ENCODE peak calls at places on chromosomes 4 and X, in four cellular contexts. C is omental fat pad, D is IMR-90, G is WTC11. R is an unnamed sample.

GRCh38 chrX:136450050-136450830 is 37.5 kb upstream of the BRS3 start:
- DNase-seq in C (no peak), G (no peak), D (peak), R (no peak)

GRCh38 chr4:98601719-98602118 is 56.7 kb downstream of the TSPAN5 start:
- DNase-seq in G (no peak), D (no peak), C (no peak), R (no peak)

GRCh38 chr4:185716008-185716976 is 95.7 kb downstream of the SORBS2 start:
- DNase-seq in D (no peak), C (no peak), G (no peak), R (no peak)

GRCh38 chr4:76197971-76198410 is 15.6 kb downstream of the SCARB2 start:
- DNase-seq in C (no peak), G (no peak), D (peak), R (no peak)

GRCh38 chr4:122899682-122900081 is 22.7 kb downstream of the NUDT6 start:
- DNase-seq in G (no peak), C (no peak), D (no peak), R (no peak)

GRCh38 chr4:17597517-17597916 is 16.9 kb upstream of the MED28 start:
- DNase-seq in G (no peak), C (no peak), D (peak), R (no peak)

GRCh38 chrX:103175944-103176753 is 38.8 kb upstream of the BEX4 start:
- DNase-seq in D (peak), G (peak), C (peak), R (no peak)

GRCh38 chr4:52869196-52869595 is 7.1 kb downstream of the RASL11B start:
- DNase-seq in D (peak), C (no peak), G (no peak), R (no peak)

GRCh38 chr4:186554890-186555827 is at the start of gene MTNR1A:
- DNase-seq in G (peak), D (no peak), C (no peak), R (no peak)

GRCh38 chr4:31803511-31804195 is 1083.5 kb downstream of the PCDH7 start:
- DNase-seq in C (no peak), D (no peak), G (no peak), R (no peak)

GRCh38 chr4:2565533-2565932 is 29.1 kb downstream of the FAM193A start:
- DNase-seq in C (no peak), G (no peak), D (no peak), R (no peak)

GRCh38 chr4:153486281-153487151 is 20.4 kb downstream of the TMEM131L start:
- DNase-seq in D (peak), C (no peak), G (peak), R (no peak)

GRCh38 chr4:38917481-38918025 is 49.9 kb downstream of the FAM114A1 start:
- DNase-seq in D (peak), G (no peak), C (no peak), R (no peak)

GRCh38 chr4:10003666-10004065 is 17.6 kb downstream of the SLC2A9 start:
- DNase-seq in G (no peak), D (no peak), C (no peak), R (no peak)

GRCh38 chrX:15382809-15383208 is 1.4 kb downstream of the VEGFD start:
- DNase-seq in G (no peak), D (no peak), C (no peak), R (no peak)

GRCh38 chr4:185542626-185543336 is 7.5 kb upstream of the PDLIM3 start:
- DNase-seq in D (peak), C (no peak), G (no peak), R (no peak)

GRCh38 chrX:101078716-101079115 is at the start of gene TMEM35A:
- DNase-seq in G (peak), C (no peak), D (peak), R (no peak)

GRCh38 chrX:130079824-130080406 is 30.4 kb downstream of the ELF4 start:
- DNase-seq in D (peak), G (peak), C (no peak), R (no peak)

GRCh38 chr4:105145913-105146285 is 777 bp upstream of the TET2 start:
- DNase-seq in D (no peak), G (peak), C (no peak), R (peak)

GRCh38 chrX:103446665-103447302 is 70.4 kb downstream of the BEX3 start:
- DNase-seq in G (no peak), D (peak), C (no peak), R (no peak)

GRCh38 chrX:23062359-23062758 is 62.6 kb downstream of the DDX53 start:
- DNase-seq in D (no peak), C (no peak), G (no peak), R (no peak)

GRCh38 chr4:22661443-22661842 is 31.3 kb upstream of the GBA3 start:
- DNase-seq in C (no peak), D (peak), G (no peak), R (no peak)

GRCh38 chrX:80335062-80335830 is 85.0 kb upstream of the TENT5D start:
- DNase-seq in G (peak), C (no peak), D (no peak), R (peak)

GRCh38 chr4:19005211-19005610 is 983.7 kb upstream of the LCORL start:
- DNase-seq in G (no peak), C (no peak), D (peak), R (no peak)

GRCh38 chrX:150870487-150871340 is 27.8 kb downstream of the CD99L2 start:
- DNase-seq in D (peak), C (no peak), G (no peak), R (no peak)

GRCh38 chr4:158163941-158164665 is 8.7 kb downstream of the GASK1B start:
- DNase-seq in D (no peak), G (no peak), C (no peak), R (no peak)

GRCh38 chr4:150297861-150298474 is 219.7 kb downstream of the DCLK2 start:
- DNase-seq in G (peak), C (peak), D (peak), R (no peak)

GRCh38 chr4:32226201-32226600 is 1506.0 kb downstream of the PCDH7 start:
- DNase-seq in C (no peak), D (peak), G (no peak), R (no peak)

GRCh38 chr4:165839615-165840333 is 33.3 kb upstream of the TLL1 start:
- DNase-seq in G (no peak), D (no peak), C (no peak), R (no peak)

GRCh38 chr4:151912626-151913025 is 151.8 kb upstream of the GATB start:
- DNase-seq in C (no peak), G (no peak), D (no peak), R (no peak)

GRCh38 chr4:22389240-22389871 is 126.5 kb downstream of the ADGRA3 start:
- DNase-seq in G (peak), C (no peak), D (peak), R (no peak)

GRCh38 chrX:45749375-45749774 is 548.7 kb upstream of the DIPK2B start:
- DNase-seq in G (no peak), D (no peak), C (no peak), R (no peak)

GRCh38 chrX:19728915-19729314 is 158.5 kb downstream of the SH3KBP1 start:
- DNase-seq in G (no peak), D (no peak), C (no peak), R (no peak)

GRCh38 chr4:51930557-51930956 is 87.6 kb downstream of the DCUN1D4 start:
- DNase-seq in G (no peak), C (no peak), D (no peak), R (no peak)

GRCh38 chr4:26176621-26177121 is 144.1 kb upstream of the RBPJ start:
- DNase-seq in G (no peak), C (no peak), D (peak), R (no peak)

GRCh38 chr4:148021706-148022105 is 289.8 kb downstream of the ARHGAP10 start:
- DNase-seq in G (no peak), C (no peak), D (no peak), R (no peak)
- TF ChIP-seq CTCF in G (no peak), C (no peak), D (no peak), R (peak)

DNA sequence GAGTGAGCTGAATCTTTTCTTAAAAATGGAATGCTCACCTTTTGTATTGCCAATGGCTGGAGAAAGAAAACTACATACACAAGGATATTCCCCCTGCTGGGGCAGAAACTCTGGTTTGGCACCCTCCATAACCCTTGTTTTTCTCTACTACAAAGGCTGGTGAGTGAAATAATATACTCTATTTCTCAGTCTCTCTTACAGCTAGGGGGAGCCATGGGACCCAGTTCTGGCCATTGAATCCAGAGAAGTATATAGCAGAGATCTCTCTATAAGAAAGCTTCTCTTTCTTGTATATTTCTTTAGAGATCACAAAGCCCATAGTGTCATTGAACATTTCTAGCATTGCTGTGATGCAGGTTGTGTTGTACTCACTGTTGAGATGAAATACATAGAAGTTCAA is 49.8 kb downstream of the SMPX start:
- DNase-seq in D (no peak), C (no peak), G (peak), R (no peak)
- TF ChIP-seq CTCF in D (peak), C (no peak), G (no peak), R (peak)

GRCh38 chr4:177671387-177671786 is 229.2 kb upstream of the AGA start:
- DNase-seq in G (no peak), D (no peak), C (no peak), R (no peak)

GRCh38 chr4:177671845-177672244 is 229.6 kb upstream of the AGA start:
- DNase-seq in G (no peak), D (no peak), C (no peak), R (no peak)

GRCh38 chr4:177667687-177668086 is 225.4 kb upstream of the AGA start:
- DNase-seq in G (no peak), C (no peak), D (no peak), R (no peak)
- TF ChIP-seq CTCF in G (no peak), C (no peak), D (no peak), R (peak)

GRCh38 chrX:153639177-153640044 is 7.6 kb upstream of the DUSP9 start:
- DNase-seq in C (no peak), D (no peak), G (no peak), R (peak)
- TF ChIP-seq CTCF in C (no peak), D (no peak), G (no peak), R (no peak)

DNA sequence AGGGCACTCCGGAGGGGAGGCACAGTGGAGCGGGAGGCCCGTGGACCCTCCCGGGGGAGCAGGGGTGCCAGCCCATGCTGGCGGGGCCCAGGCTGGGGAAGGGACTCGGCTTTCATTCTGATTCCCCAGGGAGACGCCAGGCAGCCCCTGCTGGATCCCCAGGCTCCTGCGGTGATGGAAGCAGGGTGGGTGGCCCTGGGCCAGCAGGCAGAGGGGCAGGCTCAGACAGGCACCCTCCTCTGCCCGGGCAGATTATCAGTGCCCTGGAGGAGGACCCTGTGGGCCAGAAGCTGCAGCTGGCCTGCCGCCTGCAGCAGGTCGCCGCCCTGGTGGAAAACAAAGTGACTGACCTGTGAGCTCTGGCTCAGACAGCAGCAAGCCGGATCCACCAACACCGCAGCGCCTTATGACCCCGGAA is 2.1 kb upstream of the SRPK3 start:
- DNase-seq in D (no peak), C (no peak), G (peak), R (no peak)
- TF ChIP-seq CTCF in D (no peak), C (no peak), G (no peak), R (peak)